ENCODE peak calls at places on chromosomes 7 and 10, in six cellular contexts. S, L, T, M, O and Q are unnamed samples.

GRCh38 chr10:133166504-133166827 is 6.4 kb downstream of the KNDC1 start:
- DNase-seq in S (no peak), L (no peak), T (no peak), M (no peak), O (no peak), Q (no peak)

GRCh38 chr10:15169555-15170407 is 1.3 kb upstream of the NMT2 start:
- DNase-seq in S (no peak), L (no peak), T (no peak), M (no peak), O (peak), Q (no peak)

GRCh38 chr7:38723327-38723726 is 92.2 kb upstream of the AMPH start:
- DNase-seq in S (no peak), L (no peak), T (no peak), M (no peak), O (no peak), Q (no peak)

GRCh38 chr7:5528071-5528814 is 104.6 kb upstream of the TNRC18 start:
- DNase-seq in S (peak), L (peak), T (no peak), M (no peak), O (peak), Q (peak)

GRCh38 chr7:32881074-32881982 is 10.2 kb downstream of the KBTBD2 start:
- DNase-seq in S (peak), L (no peak), T (no peak), M (peak), O (no peak), Q (no peak)

GRCh38 chr10:36163827-36164226 is 521.7 kb upstream of the FZD8 start:
- DNase-seq in S (no peak), L (no peak), T (no peak), M (no peak), O (no peak), Q (no peak)

GRCh38 chr7:16078076-16078952 is 343.0 kb downstream of the CRPPA start:
- DNase-seq in S (peak), L (peak), T (peak), M (peak), O (no peak), Q (peak)

GRCh38 chr7:132882714-132883428 is 199.0 kb downstream of the CHCHD3 start:
- DNase-seq in S (no peak), L (no peak), T (no peak), M (no peak), O (no peak), Q (no peak)

GRCh38 chr7:108442039-108442568 is 14.1 kb downstream of the NRCAM start:
- DNase-seq in S (peak), L (peak), T (no peak), M (no peak), O (no peak), Q (no peak)

GRCh38 chr10:58859541-58859940 is 316.9 kb upstream of the PHYHIPL start:
- DNase-seq in S (no peak), L (no peak), T (no peak), M (no peak), O (peak), Q (no peak)

GRCh38 chr7:37065779-37066271 is 341.5 kb upstream of the AOAH start:
- DNase-seq in S (no peak), L (no peak), T (peak), M (peak), O (no peak), Q (no peak)

GRCh38 chr10:74000892-74001669 is 3.2 kb downstream of the VCL start:
- DNase-seq in S (no peak), L (no peak), T (no peak), M (no peak), O (no peak), Q (no peak)

GRCh38 chr7:26512737-26513136 is 221.1 kb downstream of the SNX10 start:
- DNase-seq in S (no peak), L (no peak), T (no peak), M (no peak), O (no peak), Q (no peak)